ENCODE peak calls at places on chromosomes 6 and 20, in seven cellular contexts. H, A, Z, X, Q, Y and B are unnamed samples.

GRCh38 chr6:160238234-160238633 is 20.4 kb downstream of the SLC22A2 start:
- DNase-seq in X (no peak), Y (no peak), Q (no peak), Z (no peak), A (peak; percentile 51), H (no peak), B (no peak)

GRCh38 chr6:69987550-69987949 is 121.2 kb downstream of the COL19A1 start:
- DNase-seq in A (no peak), Y (no peak), H (no peak), Q (no peak), Z (no peak), X (no peak), B (no peak)

GRCh38 chr20:4937422-4938319 is 63.6 kb downstream of the SLC23A2 start:
- DNase-seq in H (no peak), Z (no peak), X (no peak), Y (no peak), Q (no peak), A (no peak), B (peak; percentile 42)

GRCh38 chr20:3209023-3209945 is at the start of gene ITPA:
- DNase-seq in Y (peak; percentile 86), A (peak; percentile 40), H (peak; percentile 43), Z (peak; percentile 62), X (peak; percentile 14), Q (peak; percentile 53), B (peak; percentile 63)

GRCh38 chr6:143111443-143111842 is 50.8 kb downstream of the AIG1 start:
- DNase-seq in Y (no peak), Q (no peak), Z (no peak), H (no peak), A (no peak), X (no peak), B (no peak)

GRCh38 chr20:17808357-17808756 is 108.6 kb downstream of the BANF2 start:
- DNase-seq in Z (peak; percentile 57), A (no peak), Y (no peak), X (peak; percentile 74), H (no peak), Q (peak; percentile 46), B (no peak)

GRCh38 chr6:135505648-135506047 is 8.1 kb upstream of the AHI1 start:
- DNase-seq in Z (no peak), X (no peak), Q (no peak), Y (no peak), A (no peak), H (no peak), B (no peak)

GRCh38 chr6:1868561-1869261 is 259.0 kb downstream of the FOXC1 start:
- DNase-seq in Z (no peak), H (no peak), Y (no peak), X (no peak), Q (no peak), A (no peak), B (no peak)

GRCh38 chr6:160073272-160073671 is 48.3 kb upstream of the SLC22A1 start:
- DNase-seq in Q (no peak), Z (no peak), Y (no peak), A (no peak), X (no peak), H (no peak), B (no peak)

GRCh38 chr6:25991785-25992412 is 29.3 kb downstream of the TRIM38 start:
- DNase-seq in Z (peak; percentile 76), Q (peak; percentile 71), Y (peak; percentile 80), X (peak; percentile 60), A (no peak), H (no peak), B (peak; percentile 81)

GRCh38 chr6:2718334-2719052 is 32.2 kb downstream of the MYLK4 start:
- DNase-seq in Z (no peak), X (no peak), A (no peak), Q (no peak), H (no peak), Y (no peak), B (no peak)

GRCh38 chr6:17360564-17360963 is 32.8 kb upstream of the CAP2 start:
- DNase-seq in Y (no peak), X (no peak), Q (no peak), Z (no peak), A (no peak), H (no peak), B (no peak)

GRCh38 chr6:149431905-149432775 is 32.1 kb downstream of the SUMO4 start:
- DNase-seq in A (peak; percentile 67), Q (peak; percentile 91), X (peak; percentile 80), H (peak; percentile 80), Y (peak; percentile 99), Z (peak; percentile 91), B (peak; percentile 87)

GRCh38 chr6:129921169-129921817 is 60.2 kb upstream of the TMEM244 start:
- DNase-seq in Z (no peak), H (no peak), A (no peak), Y (no peak), X (no peak), Q (no peak), B (no peak)

GRCh38 chr6:104908031-104908430 is 48.3 kb upstream of the HACE1 start:
- DNase-seq in Y (no peak), X (peak; percentile 97), Q (no peak), H (no peak), Z (no peak), A (no peak), B (no peak)

GRCh38 chr6:38191418-38191817 is 371.9 kb downstream of the ZFAND3 start:
- DNase-seq in X (no peak), A (no peak), H (no peak), Z (no peak), Q (no peak), Y (peak; percentile 44), B (no peak)

GRCh38 chr6:73665686-73666319 is 12.0 kb upstream of the SLC17A5 start:
- DNase-seq in X (no peak), Q (no peak), Y (no peak), H (no peak), Z (no peak), A (no peak), B (peak; percentile 36)

GRCh38 chr6:86936834-86937218 is 502 bp upstream of the HTR1E start:
- DNase-seq in Z (no peak), X (no peak), Y (no peak), A (no peak), H (no peak), Q (no peak), B (no peak)

GRCh38 chr6:11271637-11272036 is 39.2 kb upstream of the NEDD9 start:
- DNase-seq in A (no peak), Q (no peak), Y (no peak), H (no peak), X (no peak), Z (no peak), B (no peak)

GRCh38 chr20:48776306-48776705 is 51.5 kb downstream of the PREX1 start:
- DNase-seq in Q (no peak), Y (no peak), A (no peak), H (no peak), Z (no peak), X (no peak), B (no peak)

GRCh38 chr6:163828038-163828790 is 413.7 kb downstream of the QKI start:
- DNase-seq in Q (no peak), Y (peak; percentile 40), Z (no peak), H (no peak), X (no peak), A (no peak), B (no peak)

GRCh38 chr6:40195751-40196518 is 261.7 kb upstream of the MOCS1 start:
- DNase-seq in H (no peak), X (no peak), A (no peak), Q (no peak), Y (no peak), Z (no peak), B (no peak)

DNA sequence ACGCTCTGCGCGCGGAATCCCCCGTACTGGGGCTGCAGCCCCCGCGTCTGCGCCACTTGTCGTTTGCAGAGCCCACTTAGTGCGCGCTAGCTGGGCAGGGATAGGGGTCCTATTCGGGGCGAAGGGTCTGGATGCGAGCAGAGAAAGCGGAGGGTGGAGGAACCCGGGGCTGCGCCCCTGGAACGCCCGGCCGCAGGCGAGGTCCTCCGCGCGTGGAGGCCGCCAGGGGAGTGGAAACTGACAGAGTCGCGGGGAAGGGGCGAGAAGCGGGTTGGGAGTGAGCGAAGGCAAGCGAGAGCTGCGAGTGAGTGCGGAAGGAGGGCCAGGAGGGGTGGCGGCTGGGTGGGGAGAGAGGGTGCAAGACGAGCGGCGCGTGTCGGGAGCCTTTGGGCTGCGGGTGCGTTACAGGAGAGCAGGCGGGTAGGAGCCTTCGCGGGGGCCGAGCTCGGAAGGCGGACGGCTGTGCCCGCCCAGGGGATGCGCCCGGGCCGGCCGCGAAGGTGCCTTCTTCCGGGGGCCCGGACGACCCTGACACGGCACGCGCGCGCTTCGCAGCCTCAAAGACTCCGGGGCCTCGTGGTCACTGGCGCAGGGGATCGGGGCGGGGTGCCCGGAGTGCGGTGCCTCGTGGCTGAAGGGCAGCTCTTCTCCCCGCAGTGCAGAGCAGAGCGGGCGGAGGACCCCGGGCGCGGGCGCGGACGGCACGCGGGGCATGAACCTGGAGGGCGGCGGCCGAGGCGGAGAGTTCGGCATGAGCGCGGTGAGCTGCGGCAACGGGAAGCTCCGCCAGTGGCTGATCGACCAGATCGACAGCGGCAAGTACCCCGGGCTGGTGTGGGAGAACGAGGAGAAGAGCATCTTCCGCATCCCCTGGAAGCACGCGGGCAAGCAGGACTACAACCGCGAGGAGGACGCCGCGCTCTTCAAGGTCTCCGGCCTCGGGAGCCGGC is 1.2 kb downstream of the IRF4 start:
- DNase-seq in Q (no peak), X (no peak), Y (peak; percentile 79), H (peak; percentile 31), A (no peak), Z (no peak), B (no peak)
- H3K4me3 ChIP-seq in Q (peak overlapping the region; percentile 20), X (peak overlapping the region; percentile 52), Y (peak overlapping the region; percentile 64), H (peak overlapping the region; percentile 63), A (no peak overlapping the region), Z (peak overlapping the region; percentile 20), B (peak overlapping the region; percentile 12)

GRCh38 chr6:43616728-43617472 is 12.2 kb downstream of the GTPBP2 start:
- DNase-seq in X (no peak), A (no peak), Q (no peak), Z (no peak), H (no peak), Y (no peak), B (no peak)
- H3K36me3 ChIP-seq in X (peaks cover 32% of the 10 kb centered on the region), A (peaks cover 50% of the 10 kb centered on the region), Q (peaks cover 28% of the 10 kb centered on the region), Z (no peaks in the 10 kb centered on the region), H (peaks cover 40% of the 10 kb centered on the region), Y (peaks cover 75% of the 10 kb centered on the region), B (no peaks in the 10 kb centered on the region)

DNA sequence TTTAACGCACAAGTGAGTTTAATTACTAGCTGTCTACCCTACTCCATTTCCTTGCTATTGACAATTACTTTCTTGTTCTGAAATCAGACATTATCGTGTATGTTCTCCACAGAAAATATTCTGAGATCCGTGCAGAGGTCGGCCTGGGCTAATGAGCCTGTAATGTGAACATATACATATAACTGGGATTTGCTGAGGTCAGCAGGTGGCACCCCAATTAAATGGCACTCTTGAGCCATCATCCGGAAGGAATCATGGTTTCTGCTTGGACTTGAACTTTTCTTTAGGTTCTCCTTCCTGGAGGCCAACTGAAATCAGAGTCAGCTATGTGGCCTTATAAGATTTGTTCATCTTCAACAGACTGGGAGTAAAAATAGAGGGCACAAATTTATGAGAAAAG is 3.6 kb downstream of the HLA-DQB1 start:
- DNase-seq in Z (no peak), X (no peak), H (no peak), Y (no peak), A (no peak), Q (no peak), B (no peak)
- H3K4me1 ChIP-seq in Z (peaks cover 3% of the 10 kb centered on the region), X (no peaks in the 10 kb centered on the region), H (peaks cover 20% of the 10 kb centered on the region), Y (no peaks in the 10 kb centered on the region), A (no peaks in the 10 kb centered on the region), Q (peaks cover 5% of the 10 kb centered on the region), B (peaks cover 3% of the 10 kb centered on the region)

GRCh38 chr6:15016813-15017212 is 229.1 kb upstream of the JARID2 start:
- DNase-seq in Q (no peak), A (no peak), H (no peak), Y (no peak), Z (no peak), X (no peak), B (no peak)
- H3K4me3 ChIP-seq in Q (no peak overlapping the region), A (no peak overlapping the region), H (no peak overlapping the region), Y (no peak overlapping the region), Z (no peak overlapping the region), X (no peak overlapping the region), B (no peak overlapping the region)

GRCh38 chr20:35626386-35627001 is 10.9 kb downstream of the SPAG4 start:
- DNase-seq in X (no peak), Y (no peak), Q (no peak), Z (no peak), H (no peak), A (no peak), B (no peak)
- H3K36me3 ChIP-seq in X (peaks cover 35% of the 10 kb centered on the region), Y (peaks cover 76% of the 10 kb centered on the region), Q (peaks cover 37% of the 10 kb centered on the region), Z (no peaks in the 10 kb centered on the region), H (peaks cover 46% of the 10 kb centered on the region), A (peaks cover 50% of the 10 kb centered on the region), B (no peaks in the 10 kb centered on the region)